ENCODE peak calls at places on chromosome 14, in eight cellular contexts. T is IMR-90, Y is spleen, Z is left ventricle myocardium inferior, M is bronchial epithelial cell, R is psoas muscle, W is GM06990, P is heart right ventricle. L is an unnamed sample.

GRCh38 chr14:93094121-93094918 is 21.4 kb downstream of the ITPK1 start:
- DNase-seq in R (no peak), W (no peak), Y (no peak), P (no peak), T (no peak), M (no peak), Z (no peak), L (no peak)

GRCh38 chr14:79680087-79680486 is 531.2 kb downstream of the DIO2 start:
- DNase-seq in T (no peak), W (no peak), Z (no peak), Y (no peak), M (no peak), P (no peak), R (no peak), L (no peak)

GRCh38 chr14:38297681-38298080 is 41.8 kb upstream of the CLEC14A start:
- DNase-seq in R (no peak), W (no peak), P (no peak), Y (no peak), T (peak), M (no peak), Z (no peak), L (peak)

GRCh38 chr14:56821807-56822615 is 11.7 kb upstream of the OTX2 start:
- DNase-seq in W (no peak), Y (no peak), Z (no peak), M (no peak), P (no peak), R (no peak), T (no peak), L (no peak)

GRCh38 chr14:33589334-33589733 is 361.5 kb downstream of the EGLN3 start:
- DNase-seq in P (no peak), Y (no peak), W (no peak), M (peak), Z (no peak), R (no peak), T (peak), L (peak)

GRCh38 chr14:105537580-105538474 is 11.4 kb downstream of the TMEM121 start:
- DNase-seq in Z (peak), P (peak), R (peak), Y (peak), W (no peak), M (peak), T (no peak), L (no peak)

GRCh38 chr14:57382283-57382682 is 8.1 kb upstream of the NAA30 start:
- DNase-seq in M (peak), Y (no peak), T (peak), W (no peak), R (no peak), Z (no peak), P (no peak), L (peak)

GRCh38 chr14:65038966-65039365 is 52.3 kb downstream of the FNTB start:
- DNase-seq in Y (no peak), T (no peak), R (no peak), P (no peak), Z (no peak), W (no peak), M (no peak), L (no peak)

GRCh38 chr14:99865408-99865807 is 72.2 kb downstream of the EML1 start:
- DNase-seq in R (no peak), M (no peak), Y (no peak), P (no peak), W (no peak), Z (no peak), T (no peak), L (no peak)

DNA sequence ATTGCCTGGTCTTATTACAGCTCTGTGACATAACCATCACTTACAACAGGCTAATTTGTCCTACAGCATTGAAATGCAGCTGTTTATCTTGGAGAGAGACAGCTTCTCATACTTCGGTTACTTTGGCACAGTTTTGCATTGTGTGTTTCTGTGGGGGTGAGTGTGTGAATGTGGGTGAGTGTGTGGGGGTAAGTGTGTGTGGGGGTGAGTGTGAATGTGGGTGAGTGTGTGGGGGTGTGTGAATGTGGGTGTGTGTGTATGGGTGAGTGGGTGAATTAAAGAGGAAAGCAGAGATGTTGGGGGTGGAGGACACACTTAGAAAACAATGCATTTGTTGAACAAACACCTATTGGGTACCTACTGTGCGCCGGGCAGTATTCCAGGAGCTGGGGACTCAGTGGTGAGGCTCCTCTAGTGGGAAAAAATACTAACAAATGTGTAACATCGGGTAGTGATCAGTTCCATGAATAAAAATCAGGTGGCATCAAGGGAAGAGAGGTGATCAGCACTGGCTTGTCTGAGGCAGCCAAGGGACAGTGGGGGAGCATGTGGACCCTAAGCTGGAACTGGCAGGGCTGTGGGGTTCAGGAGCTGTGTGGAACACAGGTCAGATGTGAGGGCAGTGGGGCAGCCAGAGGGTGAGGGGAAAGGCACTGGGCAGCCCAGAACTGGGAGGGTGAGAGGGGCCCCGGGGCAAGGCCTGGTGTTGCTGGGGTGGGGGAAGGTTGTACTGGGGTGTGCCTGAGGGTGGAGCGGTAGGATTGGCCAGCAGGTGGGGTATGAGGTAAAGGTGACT is 44.1 kb upstream of the AMN start:
- DNase-seq in Z (no peak), T (no peak), Y (no peak), P (no peak), W (no peak), M (no peak), R (no peak), L (peak)
- TF ChIP-seq CTCF in Z (no peak), T (no peak), Y (no peak), P (no peak), W (peak), M (peak), R (no peak), L (no peak)

DNA sequence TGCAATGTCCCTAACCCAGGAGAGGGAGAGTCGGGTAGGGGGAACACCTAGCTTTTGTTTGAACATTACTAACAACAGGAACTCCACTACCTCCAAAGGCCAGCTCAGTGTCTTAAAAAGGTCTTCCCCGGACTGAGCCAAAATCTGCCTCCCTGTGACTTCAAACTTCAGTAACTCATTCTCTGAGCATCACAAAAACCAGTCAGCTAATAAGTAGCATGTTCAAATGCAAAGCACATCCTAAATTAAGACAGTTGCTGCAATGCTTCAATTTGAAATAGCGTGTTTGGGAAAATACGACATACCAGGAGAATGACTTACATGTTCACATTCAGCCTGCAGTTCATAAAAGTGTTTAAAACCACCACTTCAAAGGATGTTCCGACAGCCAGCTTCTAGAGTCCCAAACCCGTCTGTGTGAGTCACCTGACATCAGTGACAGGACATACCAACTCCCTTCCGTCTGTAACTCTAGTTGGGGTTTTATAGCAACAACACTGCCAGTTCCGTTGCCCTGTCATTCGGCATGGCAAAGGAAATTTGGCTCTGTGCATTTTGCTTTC is 13.0 kb downstream of the ZFP36L1 start:
- DNase-seq in Z (no peak), M (no peak), T (peak), Y (no peak), P (no peak), R (no peak), W (no peak), L (peak)
- H3K4me3 ChIP-seq in Z (no peak), M (no peak), T (no peak), Y (no peak), P (no peak), R (peak), W (no peak), L (no peak)

GRCh38 chr14:52791204-52792096 is at the start of gene GNPNAT1:
- DNase-seq in W (peak), T (peak), M (peak), P (peak), Y (peak), Z (peak), R (peak), L (peak)

GRCh38 chr14:52790011-52790755 is 1.2 kb downstream of the GNPNAT1 start:
- DNase-seq in Y (no peak), R (no peak), W (no peak), T (no peak), Z (no peak), P (no peak), M (no peak), L (no peak)

GRCh38 chr14:52790756-52791203 is 627 bp downstream of the GNPNAT1 start:
- DNase-seq in Z (no peak), P (no peak), W (no peak), R (no peak), T (no peak), M (no peak), Y (no peak), L (no peak)

GRCh38 chr14:52793061-52793460 is 1.7 kb upstream of the GNPNAT1 start:
- DNase-seq in T (peak), Y (no peak), M (no peak), R (no peak), P (no peak), Z (no peak), W (no peak), L (no peak)

GRCh38 chr14:52792097-52792415 is 649 bp upstream of the GNPNAT1 start:
- DNase-seq in M (peak), W (no peak), R (no peak), T (no peak), Y (no peak), P (no peak), Z (no peak), L (no peak)
- TF ChIP-seq CTCF in M (no peak), W (no peak), R (no peak), T (no peak), Y (no peak), P (no peak), Z (no peak), L (no peak)

DNA sequence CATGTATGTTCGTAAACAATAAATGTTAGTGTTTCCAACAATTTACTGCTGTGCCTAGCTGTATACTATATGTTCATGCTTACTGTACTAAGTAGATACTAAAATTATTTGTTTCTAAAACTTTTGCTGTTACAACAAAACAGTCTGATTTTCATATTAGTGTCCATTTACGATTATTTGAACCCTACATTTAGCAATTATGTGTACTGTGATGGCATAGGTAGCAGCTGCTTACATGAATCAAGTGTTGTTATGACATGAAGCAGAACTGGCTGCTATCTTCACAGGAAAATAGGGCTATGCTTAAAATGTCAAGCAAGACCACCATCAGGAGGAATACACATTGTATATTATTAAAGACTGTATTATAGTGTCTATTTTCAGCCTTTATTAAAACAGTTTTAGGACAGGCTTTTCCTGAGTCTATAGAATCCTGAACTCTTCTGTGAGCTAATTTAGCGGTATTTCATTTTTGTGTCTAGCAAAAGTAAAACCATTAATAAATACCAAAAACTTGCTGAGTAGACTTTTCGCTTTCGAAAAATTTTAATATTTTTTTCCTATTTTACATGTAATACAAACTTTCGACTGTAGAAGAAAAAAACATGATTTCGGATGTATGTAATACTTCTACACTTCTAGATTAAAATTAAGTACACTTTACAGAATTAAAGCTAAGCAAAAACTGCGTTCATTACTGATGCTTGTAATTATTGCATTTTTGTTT is 1.1 kb upstream of the WDR89 start:
- DNase-seq in R (no peak), Y (no peak), T (no peak), Z (no peak), M (no peak), W (no peak), P (no peak), L (no peak)
- H3K4me3 ChIP-seq in R (peak), Y (peak), T (peak), Z (peak), M (peak), W (peak), P (peak), L (peak)

GRCh38 chr14:52014601-52015267 is 25.4 kb downstream of the RTRAF start:
- DNase-seq in T (no peak), Z (peak), P (peak), R (no peak), M (no peak), W (no peak), Y (no peak), L (no peak)

GRCh38 chr14:52018252-52018651 is 28.9 kb downstream of the RTRAF start:
- DNase-seq in R (no peak), Y (no peak), P (no peak), M (peak), W (no peak), Z (no peak), T (no peak), L (peak)

GRCh38 chr14:52012635-52013034 is 23.3 kb downstream of the RTRAF start:
- DNase-seq in M (no peak), T (no peak), W (no peak), R (peak), Y (no peak), Z (peak), P (peak), L (peak)

GRCh38 chr14:52013984-52014600 is 24.7 kb downstream of the RTRAF start:
- DNase-seq in R (no peak), M (no peak), P (no peak), Y (no peak), Z (peak), T (no peak), W (no peak), L (no peak)

DNA sequence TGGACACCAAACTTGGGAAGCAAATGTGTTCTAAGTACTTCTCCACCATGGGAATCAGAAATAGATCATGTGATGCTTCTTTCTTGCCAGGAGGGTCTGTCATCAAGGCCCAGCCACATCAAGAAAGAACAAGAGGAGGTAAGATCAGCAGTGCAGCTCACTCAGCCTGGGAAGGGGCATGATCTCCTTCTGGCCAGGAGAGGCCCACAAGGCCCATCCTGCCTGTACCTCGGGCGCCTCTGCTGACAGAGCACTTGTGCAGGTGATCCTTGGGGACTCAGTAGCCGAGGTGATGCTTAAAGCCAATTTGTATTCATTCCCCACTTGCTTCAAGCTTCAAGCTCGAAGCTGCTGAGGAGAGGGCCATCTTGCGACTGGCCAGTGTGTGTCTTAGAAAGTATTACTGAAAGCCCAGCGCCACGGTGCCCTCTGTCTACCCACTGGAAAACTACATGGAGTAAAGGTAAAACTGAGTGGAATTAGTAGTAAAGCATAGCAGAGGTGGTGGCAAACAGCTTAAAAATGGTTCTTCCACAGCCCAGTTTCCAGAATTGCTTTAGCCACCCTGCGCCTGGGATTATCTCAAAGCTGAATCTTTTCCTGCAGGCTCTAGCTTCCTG is 26.2 kb downstream of the RTRAF start:
- DNase-seq in W (no peak), M (peak), Y (no peak), R (no peak), Z (no peak), T (peak), P (no peak), L (no peak)
- TF ChIP-seq CTCF in W (no peak), M (peak), Y (no peak), R (no peak), Z (peak), T (peak), P (peak), L (peak)

L was measured in foreskin fibroblast.